ENCODE peak calls at places on chromosome 9, in seven cellular contexts. V is GM12878, D is A549, W is Panc1, U is HCT116, Y is HepG2, S is SK-N-SH. M is an unnamed sample.

GRCh38 chr9:89484475-89485404 is 13.2 kb downstream of the SEMA4D start:
- DNase-seq in V (peak), D (no peak), W (no peak), U (no peak), Y (no peak), S (no peak), M (no peak)

GRCh38 chr9:99049641-99050040 is 55.3 kb upstream of the TGFBR1 start:
- DNase-seq in V (no peak), D (no peak), W (no peak), U (no peak), Y (no peak), S (no peak), M (no peak)

GRCh38 chr9:98264510-98264909 is 9.1 kb upstream of the TBC1D2 start:
- DNase-seq in V (no peak), D (no peak), W (no peak), U (no peak), Y (no peak), S (no peak), M (no peak)

GRCh38 chr9:113480612-113481011 is 17.1 kb downstream of the RGS3 start:
- DNase-seq in V (no peak), D (no peak), W (no peak), U (no peak), Y (no peak), S (no peak), M (no peak)

GRCh38 chr9:30075451-30076199 is 2308.8 kb upstream of the ACO1 start:
- DNase-seq in V (peak), D (peak), W (no peak), U (peak), Y (peak), S (no peak), M (no peak)

GRCh38 chr9:17519761-17520160 is 59.1 kb upstream of the SH3GL2 start:
- DNase-seq in V (no peak), D (no peak), W (no peak), U (no peak), Y (no peak), S (no peak), M (no peak)

GRCh38 chr9:87119328-87119881 is 172.1 kb upstream of the GAS1 start:
- DNase-seq in V (no peak), D (no peak), W (no peak), U (no peak), Y (no peak), S (peak), M (no peak)

GRCh38 chr9:89541798-89542197 is 43.9 kb upstream of the SEMA4D start:
- DNase-seq in V (no peak), D (no peak), W (no peak), U (no peak), Y (no peak), S (no peak), M (no peak)

GRCh38 chr9:15403155-15403554 is 19.5 kb upstream of the SNAPC3 start:
- DNase-seq in V (no peak), D (peak), W (no peak), U (peak), Y (peak), S (peak), M (peak)

GRCh38 chr9:107739601-107740082 is 250.1 kb upstream of the KLF4 start:
- DNase-seq in V (no peak), D (no peak), W (no peak), U (no peak), Y (no peak), S (no peak), M (no peak)

GRCh38 chr9:89116064-89116817 is 62.4 kb downstream of the SHC3 start:
- DNase-seq in V (no peak), D (no peak), W (no peak), U (no peak), Y (no peak), S (no peak), M (no peak)

GRCh38 chr9:70053864-70054263 is 10.2 kb downstream of the MAMDC2 start:
- DNase-seq in V (no peak), D (no peak), W (no peak), U (peak), Y (no peak), S (no peak), M (no peak)

GRCh38 chr9:111994831-111995458 is 98.3 kb downstream of the UGCG start:
- DNase-seq in V (peak), D (no peak), W (no peak), U (no peak), Y (no peak), S (no peak), M (no peak)

GRCh38 chr9:118295413-118295812 is 591.2 kb downstream of the TLR4 start:
- DNase-seq in V (no peak), D (no peak), W (no peak), U (no peak), Y (no peak), S (no peak), M (no peak)

GRCh38 chr9:68631811-68632210 is 73.2 kb upstream of the PIP5K1B start:
- DNase-seq in V (no peak), D (no peak), W (no peak), U (no peak), Y (no peak), S (no peak), M (no peak)

GRCh38 chr9:114155967-114156294 is 594 bp downstream of the COL27A1 start:
- DNase-seq in V (no peak), D (no peak), W (no peak), U (no peak), Y (no peak), S (peak), M (peak)

GRCh38 chr9:22005083-22005699 is 3.9 kb downstream of the CDKN2B start:
- DNase-seq in V (no peak), D (no peak), W (no peak), U (no peak), Y (no peak), S (peak), M (peak)

GRCh38 chr9:130857864-130858730 is 23.0 kb downstream of the ABL1 start:
- DNase-seq in V (no peak), D (no peak), W (no peak), U (no peak), Y (no peak), S (no peak), M (no peak)

GRCh38 chr9:6564370-6564769 is 81.2 kb downstream of the GLDC start:
- DNase-seq in V (no peak), D (no peak), W (no peak), U (no peak), Y (no peak), S (no peak), M (no peak)

GRCh38 chr9:121201045-121201737 is 478 bp downstream of the RAB14 start:
- DNase-seq in V (no peak), D (no peak), W (no peak), U (no peak), Y (no peak), S (no peak), M (peak)

GRCh38 chr9:134643306-134643705 is 1.7 kb downstream of the COL5A1 start:
- DNase-seq in V (no peak), D (no peak), W (no peak), U (no peak), Y (no peak), S (peak), M (no peak)

GRCh38 chr9:91423785-91424402 is at the start of gene NFIL3:
- DNase-seq in V (no peak), D (peak), W (no peak), U (no peak), Y (peak), S (peak), M (peak)

GRCh38 chr9:121029469-121029868 is 20.6 kb downstream of the C5 start:
- DNase-seq in V (no peak), D (no peak), W (no peak), U (no peak), Y (peak), S (no peak), M (no peak)

GRCh38 chr9:130018260-130018659 is 24.7 kb downstream of the FNBP1 start:
- DNase-seq in V (no peak), D (no peak), W (no peak), U (no peak), Y (no peak), S (no peak), M (no peak)

GRCh38 chr9:91727972-91728371 is 222.1 kb downstream of the ROR2 start:
- DNase-seq in V (no peak), D (no peak), W (no peak), U (no peak), Y (no peak), S (no peak), M (no peak)

GRCh38 chr9:99411068-99411467 is 189.0 kb downstream of the SEC61B start:
- DNase-seq in V (no peak), D (no peak), W (no peak), U (no peak), Y (no peak), S (no peak), M (no peak)

GRCh38 chr9:972512-973294 is 3.8 kb upstream of the DMRT3 start:
- DNase-seq in V (no peak), D (no peak), W (no peak), U (no peak), Y (no peak), S (peak), M (peak)

GRCh38 chr9:88593537-88594185 is 58.7 kb downstream of the NXNL2 start:
- DNase-seq in V (peak), D (peak), W (peak), U (peak), Y (peak), S (peak), M (peak)

GRCh38 chr9:131397100-131397790 is 3.4 kb downstream of the PRRC2B start:
- DNase-seq in V (no peak), D (no peak), W (no peak), U (no peak), Y (no peak), S (no peak), M (peak)

GRCh38 chr9:7570107-7570720 is 229.4 kb downstream of the DMAC1 start:
- DNase-seq in V (peak), D (peak), W (peak), U (peak), Y (peak), S (peak), M (peak)

DNA sequence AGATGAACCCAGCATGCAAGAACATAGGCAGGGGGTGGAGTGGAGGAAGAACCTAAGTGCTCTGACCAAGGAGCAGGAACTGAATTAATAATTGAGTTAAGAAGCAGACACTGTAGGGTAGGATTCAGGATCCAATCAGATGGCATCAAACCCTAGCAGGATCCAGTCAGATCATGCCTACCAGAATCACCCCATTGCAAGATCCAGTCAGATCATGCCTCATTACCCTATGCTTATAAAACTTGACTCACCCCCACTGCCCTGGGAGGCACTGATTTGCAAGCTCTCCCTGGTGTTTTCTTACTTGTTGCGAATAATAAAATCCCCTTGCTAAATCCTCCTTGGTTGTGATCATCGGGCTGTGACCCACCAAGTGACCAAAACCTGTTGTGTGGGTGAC is 19.7 kb downstream of the TUSC1 start:
- DNase-seq in V (no peak), D (no peak), W (no peak), U (no peak), Y (no peak), S (no peak), M (no peak)
- TF ChIP-seq REST in V (no peak), D (no peak), W (no peak), U (no peak), Y (no peak), S (no peak), M (no peak)

GRCh38 chr9:132637351-132637750 is 32.4 kb downstream of the DDX31 start:
- DNase-seq in V (no peak), D (no peak), W (no peak), U (no peak), Y (no peak), S (no peak), M (no peak)

GRCh38 chr9:132637801-132638200 is 32.0 kb downstream of the DDX31 start:
- DNase-seq in V (no peak), D (no peak), W (no peak), U (no peak), Y (no peak), S (no peak), M (no peak)

GRCh38 chr9:132638240-132638639 is 31.5 kb downstream of the DDX31 start:
- DNase-seq in V (no peak), D (no peak), W (no peak), U (no peak), Y (no peak), S (no peak), M (no peak)

GRCh38 chr9:132641216-132641615 is 28.6 kb downstream of the DDX31 start:
- DNase-seq in V (no peak), D (no peak), W (no peak), U (no peak), Y (no peak), S (no peak), M (no peak)

GRCh38 chr9:132639322-132639721 is 30.5 kb downstream of the DDX31 start:
- DNase-seq in V (no peak), D (no peak), W (no peak), U (no peak), Y (no peak), S (no peak), M (no peak)
- TF ChIP-seq REST in V (no peak), D (no peak), W (no peak), U (no peak), Y (no peak), S (no peak), M (no peak)

GRCh38 chr9:109182940-109183798 is 16.1 kb upstream of the FRRS1L start:
- DNase-seq in V (no peak), D (peak), W (no peak), U (peak), Y (peak), S (peak), M (peak)
- TF ChIP-seq REST in V (no peak), D (no peak), W (no peak), U (no peak), Y (no peak), S (no peak), M (no peak)

DNA sequence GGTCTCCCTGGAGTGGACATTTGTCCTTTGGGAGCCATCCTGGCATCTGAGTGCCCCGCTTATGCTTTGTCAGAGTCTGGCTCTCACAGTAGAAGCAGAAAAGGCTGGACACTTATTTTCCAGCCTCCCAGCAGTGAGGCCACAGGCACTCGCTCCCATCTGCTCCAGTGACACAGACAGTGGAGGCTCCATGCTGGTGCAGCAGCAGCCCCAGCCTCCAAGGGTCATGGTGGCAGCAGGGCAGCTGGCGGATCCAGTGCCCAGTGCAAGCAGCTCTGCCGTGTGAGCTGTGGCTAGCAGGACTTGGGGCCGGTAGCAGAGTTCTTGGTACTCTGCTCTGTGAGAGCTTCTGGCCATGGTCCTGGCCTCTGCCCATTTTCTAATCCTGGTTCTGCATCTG is 157.3 kb upstream of the ALDH1B1 start:
- DNase-seq in V (no peak), D (no peak), W (no peak), U (no peak), Y (no peak), S (peak), M (no peak)
- TF ChIP-seq REST in V (no peak), D (no peak), W (no peak), U (no peak), Y (no peak), S (no peak), M (no peak)

GRCh38 chr9:33375841-33376321 is 26.5 kb downstream of the AQP7 start:
- DNase-seq in V (no peak), D (no peak), W (no peak), U (no peak), Y (no peak), S (no peak), M (peak)

GRCh38 chr9:33374634-33375237 is 27.6 kb downstream of the AQP7 start:
- DNase-seq in V (no peak), D (peak), W (peak), U (peak), Y (peak), S (peak), M (peak)

GRCh38 chr9:33374190-33374589 is 28.2 kb downstream of the AQP7 start:
- DNase-seq in V (no peak), D (no peak), W (no peak), U (no peak), Y (no peak), S (no peak), M (no peak)

GRCh38 chr9:33377089-33377715 is 25.2 kb downstream of the AQP7 start:
- DNase-seq in V (no peak), D (no peak), W (no peak), U (no peak), Y (no peak), S (no peak), M (no peak)

DNA sequence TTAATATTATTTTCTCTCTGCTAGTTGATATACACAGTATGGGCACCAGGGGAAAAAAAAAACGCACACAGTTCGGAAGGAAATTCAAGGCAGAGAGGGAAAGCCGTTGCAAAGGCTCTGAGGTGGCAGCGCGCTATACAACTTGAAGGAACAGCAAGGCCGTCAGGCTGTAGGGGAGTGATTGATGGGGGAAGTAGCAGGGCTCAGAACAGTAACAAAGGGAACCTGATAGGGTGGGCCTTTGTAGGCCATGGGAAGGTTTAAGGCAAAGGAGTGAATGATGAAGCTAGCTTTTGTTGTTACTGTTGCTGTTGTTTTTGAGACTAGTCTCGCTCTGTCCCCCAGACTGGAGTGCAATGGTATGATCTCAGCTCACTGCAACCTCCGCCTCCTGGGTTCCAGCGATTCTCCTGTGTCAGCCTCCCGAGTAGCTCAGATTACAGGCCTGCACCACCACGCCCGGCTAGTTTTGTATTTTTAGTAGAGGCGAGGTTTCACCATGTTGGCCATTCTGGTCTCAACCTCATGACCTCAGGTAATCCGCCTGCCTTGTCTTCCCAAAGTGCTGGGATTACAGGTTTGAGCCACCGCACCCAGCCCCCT is 27.0 kb downstream of the AQP7 start:
- DNase-seq in V (no peak), D (no peak), W (no peak), U (peak), Y (no peak), S (no peak), M (peak)
- TF ChIP-seq REST in V (no peak), D (no peak), W (no peak), U (no peak), Y (no peak), S (no peak), M (no peak)

GRCh38 chr9:124348363-124348762 is 66.9 kb downstream of the PSMB7 start:
- DNase-seq in V (no peak), D (no peak), W (no peak), U (no peak), Y (no peak), S (no peak), M (no peak)

GRCh38 chr9:124348831-124349230 is 66.4 kb downstream of the PSMB7 start:
- DNase-seq in V (no peak), D (no peak), W (no peak), U (no peak), Y (no peak), S (no peak), M (no peak)

GRCh38 chr9:124349267-124349666 is 66.0 kb downstream of the PSMB7 start:
- DNase-seq in V (no peak), D (no peak), W (no peak), U (no peak), Y (no peak), S (no peak), M (no peak)

GRCh38 chr9:124350485-124351263 is 64.6 kb downstream of the PSMB7 start:
- DNase-seq in V (no peak), D (no peak), W (no peak), U (no peak), Y (peak), S (no peak), M (no peak)

GRCh38 chr9:124349675-124350484 is 65.4 kb downstream of the PSMB7 start:
- DNase-seq in V (no peak), D (no peak), W (no peak), U (no peak), Y (no peak), S (no peak), M (no peak)
- TF ChIP-seq REST in V (no peak), D (no peak), W (no peak), U (no peak), Y (no peak), S (no peak), M (no peak)

GRCh38 chr9:72589684-72590555 is 68.5 kb downstream of the TMC1 start:
- DNase-seq in V (no peak), D (no peak), W (no peak), U (no peak), Y (no peak), S (no peak), M (no peak)
- TF ChIP-seq REST in V (no peak), D (no peak), W (no peak), U (no peak), Y (no peak), S (no peak), M (no peak)

GRCh38 chr9:127140842-127141675 is 18.6 kb upstream of the ANGPTL2 start:
- DNase-seq in V (no peak), D (no peak), W (no peak), U (no peak), Y (no peak), S (no peak), M (no peak)
- TF ChIP-seq REST in V (no peak), D (no peak), W (no peak), U (no peak), Y (no peak), S (no peak), M (no peak)